ENCODE peak calls at places on chromosomes 5 and 9, in six cellular contexts. One of them, this sample, is unnamed.

GRCh38 chr9:14478175-14479165 is 164.5 kb upstream of the NFIB start:
- DNase-seq in WTC11: no peak
- DNase-seq in HT1080: no peak
- DNase-seq in NCI-H460: peak
- DNase-seq in stimulated activated naive B cell treated with anti-CD40 and anti-IgM and Interleukin-4, amounts not matched to agents 10 μg/mL and 1 μg/mL and 100 μg/mL, for 72 hours: no peak
- DNase-seq in Calu3: no peak
- DNase-seq in this sample: no peak

GRCh38 chr5:96893342-96893741 is 17.0 kb downstream of the ERAP2 start:
- DNase-seq in stimulated activated naive B cell treated with anti-CD40 and anti-IgM and Interleukin-4, amounts not matched to agents 10 μg/mL and 1 μg/mL and 100 μg/mL, for 72 hours: no peak
- DNase-seq in WTC11: no peak
- DNase-seq in NCI-H460: no peak
- DNase-seq in Calu3: no peak
- DNase-seq in HT1080: peak
- DNase-seq in this sample: no peak

GRCh38 chr5:36066540-36067210 is at the start of gene UGT3A2:
- DNase-seq in WTC11: peak
- DNase-seq in NCI-H460: no peak
- DNase-seq in Calu3: no peak
- DNase-seq in stimulated activated naive B cell treated with anti-CD40 and anti-IgM and Interleukin-4, amounts not matched to agents 10 μg/mL and 1 μg/mL and 100 μg/mL, for 72 hours: no peak
- DNase-seq in HT1080: no peak
- DNase-seq in this sample: no peak

GRCh38 chr9:85142461-85143401 is 473.2 kb downstream of the NTRK2 start:
- DNase-seq in HT1080: peak
- DNase-seq in Calu3: no peak
- DNase-seq in NCI-H460: no peak
- DNase-seq in WTC11: no peak
- DNase-seq in stimulated activated naive B cell treated with anti-CD40 and anti-IgM and Interleukin-4, amounts not matched to agents 10 μg/mL and 1 μg/mL and 100 μg/mL, for 72 hours: no peak
- DNase-seq in this sample: peak

GRCh38 chr9:127899200-127899943 is at the start of gene ST6GALNAC6:
- DNase-seq in Calu3: peak
- DNase-seq in stimulated activated naive B cell treated with anti-CD40 and anti-IgM and Interleukin-4, amounts not matched to agents 10 μg/mL and 1 μg/mL and 100 μg/mL, for 72 hours: peak
- DNase-seq in WTC11: peak
- DNase-seq in HT1080: no peak
- DNase-seq in NCI-H460: no peak
- DNase-seq in this sample: peak

GRCh38 chr9:36572515-36573418 is at the start of gene MELK:
- DNase-seq in NCI-H460: peak
- DNase-seq in Calu3: peak
- DNase-seq in stimulated activated naive B cell treated with anti-CD40 and anti-IgM and Interleukin-4, amounts not matched to agents 10 μg/mL and 1 μg/mL and 100 μg/mL, for 72 hours: peak
- DNase-seq in HT1080: peak
- DNase-seq in WTC11: peak
- DNase-seq in this sample: peak

GRCh38 chr9:114364123-114364522 is 23.7 kb downstream of the AKNA start:
- DNase-seq in WTC11: no peak
- DNase-seq in Calu3: no peak
- DNase-seq in NCI-H460: no peak
- DNase-seq in HT1080: peak
- DNase-seq in stimulated activated naive B cell treated with anti-CD40 and anti-IgM and Interleukin-4, amounts not matched to agents 10 μg/mL and 1 μg/mL and 100 μg/mL, for 72 hours: no peak
- DNase-seq in this sample: no peak

GRCh38 chr5:42005561-42006153 is 80.6 kb downstream of the FBXO4 start:
- DNase-seq in HT1080: peak
- DNase-seq in Calu3: no peak
- DNase-seq in stimulated activated naive B cell treated with anti-CD40 and anti-IgM and Interleukin-4, amounts not matched to agents 10 μg/mL and 1 μg/mL and 100 μg/mL, for 72 hours: no peak
- DNase-seq in NCI-H460: peak
- DNase-seq in WTC11: no peak
- DNase-seq in this sample: peak

GRCh38 chr5:82272957-82273356 is 5.2 kb downstream of the RPS23 start:
- DNase-seq in WTC11: peak
- DNase-seq in HT1080: no peak
- DNase-seq in Calu3: no peak
- DNase-seq in NCI-H460: no peak
- DNase-seq in stimulated activated naive B cell treated with anti-CD40 and anti-IgM and Interleukin-4, amounts not matched to agents 10 μg/mL and 1 μg/mL and 100 μg/mL, for 72 hours: peak
- DNase-seq in this sample: no peak

GRCh38 chr5:370959-371810 is 49.7 kb downstream of the AHRR start:
- DNase-seq in stimulated activated naive B cell treated with anti-CD40 and anti-IgM and Interleukin-4, amounts not matched to agents 10 μg/mL and 1 μg/mL and 100 μg/mL, for 72 hours: peak
- DNase-seq in HT1080: no peak
- DNase-seq in Calu3: no peak
- DNase-seq in NCI-H460: no peak
- DNase-seq in WTC11: peak
- DNase-seq in this sample: no peak

GRCh38 chr5:91162534-91163381 is 220.4 kb downstream of the ARRDC3 start:
- DNase-seq in Calu3: peak
- DNase-seq in stimulated activated naive B cell treated with anti-CD40 and anti-IgM and Interleukin-4, amounts not matched to agents 10 μg/mL and 1 μg/mL and 100 μg/mL, for 72 hours: peak
- DNase-seq in WTC11: no peak
- DNase-seq in NCI-H460: peak
- DNase-seq in HT1080: peak
- DNase-seq in this sample: peak

GRCh38 chr5:146751781-146752401 is 126.7 kb downstream of the PPP2R2B start:
- DNase-seq in NCI-H460: no peak
- DNase-seq in WTC11: no peak
- DNase-seq in stimulated activated naive B cell treated with anti-CD40 and anti-IgM and Interleukin-4, amounts not matched to agents 10 μg/mL and 1 μg/mL and 100 μg/mL, for 72 hours: no peak
- DNase-seq in HT1080: no peak
- DNase-seq in Calu3: no peak
- DNase-seq in this sample: peak

GRCh38 chr9:89427621-89428221 is 70.2 kb downstream of the SEMA4D start:
- DNase-seq in HT1080: peak
- DNase-seq in NCI-H460: no peak
- DNase-seq in WTC11: no peak
- DNase-seq in Calu3: no peak
- DNase-seq in stimulated activated naive B cell treated with anti-CD40 and anti-IgM and Interleukin-4, amounts not matched to agents 10 μg/mL and 1 μg/mL and 100 μg/mL, for 72 hours: no peak
- DNase-seq in this sample: no peak

GRCh38 chr5:135154197-135154596 is 120.2 kb upstream of the PITX1 start:
- DNase-seq in stimulated activated naive B cell treated with anti-CD40 and anti-IgM and Interleukin-4, amounts not matched to agents 10 μg/mL and 1 μg/mL and 100 μg/mL, for 72 hours: no peak
- DNase-seq in Calu3: no peak
- DNase-seq in HT1080: peak
- DNase-seq in WTC11: no peak
- DNase-seq in NCI-H460: no peak
- DNase-seq in this sample: no peak

GRCh38 chr5:126544087-126544740 is 50.8 kb downstream of the ALDH7A1 start:
- DNase-seq in WTC11: peak
- DNase-seq in stimulated activated naive B cell treated with anti-CD40 and anti-IgM and Interleukin-4, amounts not matched to agents 10 μg/mL and 1 μg/mL and 100 μg/mL, for 72 hours: peak
- DNase-seq in HT1080: peak
- DNase-seq in Calu3: peak
- DNase-seq in NCI-H460: peak
- DNase-seq in this sample: peak

GRCh38 chr9:96175001-96175400 is 127.0 kb downstream of the HSD17B3 start:
- DNase-seq in WTC11: no peak
- DNase-seq in HT1080: no peak
- DNase-seq in Calu3: no peak
- DNase-seq in stimulated activated naive B cell treated with anti-CD40 and anti-IgM and Interleukin-4, amounts not matched to agents 10 μg/mL and 1 μg/mL and 100 μg/mL, for 72 hours: no peak
- DNase-seq in NCI-H460: no peak
- DNase-seq in this sample: no peak

GRCh38 chr9:111294691-111295451 is 35.2 kb downstream of the OR2K2 start:
- DNase-seq in WTC11: no peak
- DNase-seq in Calu3: no peak
- DNase-seq in stimulated activated naive B cell treated with anti-CD40 and anti-IgM and Interleukin-4, amounts not matched to agents 10 μg/mL and 1 μg/mL and 100 μg/mL, for 72 hours: no peak
- DNase-seq in HT1080: no peak
- DNase-seq in NCI-H460: no peak
- DNase-seq in this sample: no peak

GRCh38 chr9:110952018-110952864 is 86.0 kb downstream of the LPAR1 start:
- DNase-seq in Calu3: no peak
- DNase-seq in stimulated activated naive B cell treated with anti-CD40 and anti-IgM and Interleukin-4, amounts not matched to agents 10 μg/mL and 1 μg/mL and 100 μg/mL, for 72 hours: no peak
- DNase-seq in NCI-H460: no peak
- DNase-seq in WTC11: no peak
- DNase-seq in HT1080: no peak
- DNase-seq in this sample: no peak

GRCh38 chr5:80083115-80083890 is 48.2 kb downstream of the THBS4 start:
- DNase-seq in stimulated activated naive B cell treated with anti-CD40 and anti-IgM and Interleukin-4, amounts not matched to agents 10 μg/mL and 1 μg/mL and 100 μg/mL, for 72 hours: no peak
- DNase-seq in NCI-H460: peak
- DNase-seq in Calu3: peak
- DNase-seq in HT1080: peak
- DNase-seq in WTC11: peak
- DNase-seq in this sample: peak

GRCh38 chr9:137435980-137436760 is 5.0 kb downstream of the ENTPD8 start:
- DNase-seq in Calu3: peak
- DNase-seq in stimulated activated naive B cell treated with anti-CD40 and anti-IgM and Interleukin-4, amounts not matched to agents 10 μg/mL and 1 μg/mL and 100 μg/mL, for 72 hours: no peak
- DNase-seq in NCI-H460: peak
- DNase-seq in HT1080: peak
- DNase-seq in WTC11: peak
- DNase-seq in this sample: no peak

GRCh38 chr5:135468086-135468485 is 15.9 kb upstream of the TIFAB start:
- DNase-seq in NCI-H460: no peak
- DNase-seq in Calu3: no peak
- DNase-seq in WTC11: peak
- DNase-seq in HT1080: no peak
- DNase-seq in stimulated activated naive B cell treated with anti-CD40 and anti-IgM and Interleukin-4, amounts not matched to agents 10 μg/mL and 1 μg/mL and 100 μg/mL, for 72 hours: no peak
- DNase-seq in this sample: no peak

GRCh38 chr5:157354825-157355224 is 88.9 kb downstream of the CYFIP2 start:
- DNase-seq in NCI-H460: peak
- DNase-seq in HT1080: no peak
- DNase-seq in Calu3: no peak
- DNase-seq in stimulated activated naive B cell treated with anti-CD40 and anti-IgM and Interleukin-4, amounts not matched to agents 10 μg/mL and 1 μg/mL and 100 μg/mL, for 72 hours: no peak
- DNase-seq in WTC11: peak
- DNase-seq in this sample: no peak

GRCh38 chr9:127197861-127198430 is 66.6 kb upstream of the GARNL3 start:
- DNase-seq in Calu3: no peak
- DNase-seq in HT1080: no peak
- DNase-seq in NCI-H460: no peak
- DNase-seq in stimulated activated naive B cell treated with anti-CD40 and anti-IgM and Interleukin-4, amounts not matched to agents 10 μg/mL and 1 μg/mL and 100 μg/mL, for 72 hours: no peak
- DNase-seq in WTC11: no peak
- DNase-seq in this sample: no peak

GRCh38 chr5:33891731-33892418 is at the start of gene ADAMTS12:
- DNase-seq in HT1080: no peak
- DNase-seq in Calu3: peak
- DNase-seq in NCI-H460: no peak
- DNase-seq in WTC11: peak
- DNase-seq in stimulated activated naive B cell treated with anti-CD40 and anti-IgM and Interleukin-4, amounts not matched to agents 10 μg/mL and 1 μg/mL and 100 μg/mL, for 72 hours: no peak
- DNase-seq in this sample: peak

GRCh38 chr5:131466171-131466766 is 168.8 kb downstream of the RAPGEF6 start:
- DNase-seq in NCI-H460: no peak
- DNase-seq in HT1080: peak
- DNase-seq in Calu3: no peak
- DNase-seq in stimulated activated naive B cell treated with anti-CD40 and anti-IgM and Interleukin-4, amounts not matched to agents 10 μg/mL and 1 μg/mL and 100 μg/mL, for 72 hours: no peak
- DNase-seq in WTC11: no peak
- DNase-seq in this sample: no peak

This sample was measured in GM13977.